ENCODE peak calls at places on chromosomes 11 and 22, in seven cellular contexts. P, D, Y, R, Q, L and H are unnamed samples.

GRCh38 chr11:62600367-62601113 is 1.1 kb downstream of the MTA2 start:
- DNase-seq in Y (no peak), D (no peak), P (no peak), R (no peak), L (no peak), Q (no peak), H (no peak)

GRCh38 chr22:44366372-44367310 is 53.9 kb upstream of the SHISAL1 start:
- DNase-seq in D (no peak), Q (no peak), P (no peak), Y (no peak), R (no peak), L (no peak), H (no peak)

GRCh38 chr22:29710922-29711593 is 8.7 kb upstream of the CABP7 start:
- DNase-seq in L (no peak), R (peak; percentile 44), P (peak; percentile 93), Y (no peak), D (no peak), Q (no peak), H (peak; percentile 29)

GRCh38 chr11:113994077-113994954 is 19.4 kb downstream of the HTR3A start:
- DNase-seq in Q (peak; percentile 7), Y (no peak), P (peak; percentile 30), L (no peak), R (peak; percentile 41), D (no peak), H (peak; percentile 37)

GRCh38 chr22:19098157-19098556 is 24.1 kb downstream of the DGCR2 start:
- DNase-seq in P (no peak), Q (no peak), L (no peak), D (no peak), Y (no peak), R (no peak), H (peak; percentile 48)

GRCh38 chr11:117961896-117962295 is 24.3 kb upstream of the IL10RA start:
- DNase-seq in R (no peak), Q (no peak), L (no peak), D (no peak), Y (no peak), P (no peak), H (no peak)

GRCh38 chr11:76277298-76278175 is 71.2 kb upstream of the WNT11 start:
- DNase-seq in P (no peak), R (no peak), Q (no peak), Y (no peak), D (no peak), L (no peak), H (no peak)

GRCh38 chr22:29426476-29426875 is 11.9 kb upstream of the RFPL1 start:
- DNase-seq in Q (no peak), L (no peak), R (no peak), P (no peak), Y (no peak), D (no peak), H (no peak)

GRCh38 chr22:45285431-45286058 is 796 bp downstream of the UPK3A start:
- DNase-seq in D (no peak), L (no peak), Y (no peak), P (no peak), R (no peak), Q (no peak), H (no peak)

GRCh38 chr22:50102946-50103345 is 13.1 kb downstream of the MOV10L1 start:
- DNase-seq in L (no peak), D (no peak), Y (no peak), R (no peak), P (no peak), Q (peak; percentile 54), H (no peak)